ENCODE peak calls at places on chromosomes 3 and 15, in five cellular contexts. H is PC-3, C is trophoblast cell, A is HCT116, B is GM23248. D is an unnamed sample.

GRCh38 chr3:193874997-193875593 is 260.9 kb upstream of the HES1 start:
- DNase-seq in H (no peak), C (no peak), A (no peak), B (no peak), D (no peak)

GRCh38 chr3:141278196-141279073 is 46.8 kb downstream of the PXYLP1 start:
- DNase-seq in H (no peak), C (no peak), A (no peak), B (peak; percentile 45), D (no peak)

GRCh38 chr3:15063656-15064286 is 1.3 kb downstream of the MRPS25 start:
- DNase-seq in H (no peak), C (no peak), A (no peak), B (peak; percentile 11), D (no peak)

GRCh38 chr3:34882764-34883163 is 756.6 kb upstream of the ARPP21 start:
- DNase-seq in H (no peak), C (no peak), A (no peak), B (no peak), D (no peak)

GRCh38 chr3:43288366-43288765 is 2.0 kb downstream of the SNRK start:
- DNase-seq in H (peak; percentile 37), C (no peak), A (no peak), B (peak; percentile 67), D (no peak)

GRCh38 chr3:27556854-27557253 is 72.7 kb upstream of the SLC4A7 start:
- DNase-seq in H (peak; percentile 37), C (no peak), A (no peak), B (peak; percentile 85), D (no peak)

GRCh38 chr3:64133991-64134390 is 91.3 kb downstream of the PRICKLE2 start:
- DNase-seq in H (no peak), C (no peak), A (no peak), B (no peak), D (no peak)

GRCh38 chr3:179716811-179717210 is 64.0 kb downstream of the USP13 start:
- DNase-seq in H (no peak), C (no peak), A (no peak), B (peak; percentile 87), D (peak; percentile 57)

GRCh38 chr15:71080705-71081104 is 34.6 kb upstream of the THSD4 start:
- DNase-seq in H (no peak), C (no peak), A (no peak), B (peak; percentile 96), D (peak; percentile 85)

GRCh38 chr15:75348563-75349350 is 1.9 kb downstream of the NEIL1 start:
- DNase-seq in H (no peak), C (peak; percentile 7), A (no peak), B (peak; percentile 41), D (no peak)

GRCh38 chr3:33911525-33912322 is 113.3 kb downstream of the PDCD6IP start:
- DNase-seq in H (peak; percentile 59), C (peak; percentile 16), A (peak; percentile 0), B (peak; percentile 60), D (peak; percentile 68)

GRCh38 chr3:104503022-104503421 is 863.7 kb upstream of the ALCAM start:
- DNase-seq in H (no peak), C (no peak), A (no peak), B (no peak), D (no peak)

GRCh38 chr15:72534522-72534921 is 60.4 kb downstream of the ARIH1 start:
- DNase-seq in H (no peak), C (no peak), A (no peak), B (no peak), D (no peak)

GRCh38 chr3:143207338-143207961 is 87.9 kb downstream of the CHST2 start:
- DNase-seq in H (peak; percentile 44), C (no peak), A (no peak), B (peak; percentile 48), D (peak; percentile 48)

GRCh38 chr15:96237002-96237401 is 93.5 kb upstream of the NR2F2 start:
- DNase-seq in H (no peak), C (no peak), A (no peak), B (no peak), D (no peak)

GRCh38 chr15:57598346-57598745 is 6.6 kb downstream of the MYZAP start:
- DNase-seq in H (no peak), C (no peak), A (no peak), B (no peak), D (no peak)

GRCh38 chr3:122233109-122233952 is 49.9 kb downstream of the CASR start:
- DNase-seq in H (no peak), C (peak; percentile 65), A (no peak), B (no peak), D (no peak)

GRCh38 chr3:69051796-69052566 is at the start of gene TMF1:
- DNase-seq in H (peak; percentile 93), C (peak; percentile 100), A (peak; percentile 98), B (peak; percentile 100), D (peak; percentile 98)

GRCh38 chr3:36548712-36549111 is 168.4 kb downstream of the STAC start:
- DNase-seq in H (no peak), C (peak; percentile 30), A (no peak), B (no peak), D (peak; percentile 20)

GRCh38 chr3:146471012-146471411 is 1.7 kb upstream of the PLSCR2 start:
- DNase-seq in H (no peak), C (no peak), A (no peak), B (no peak), D (no peak)

GRCh38 chr3:195591852-195592251 is 8.1 kb upstream of the APOD start:
- DNase-seq in H (no peak), C (no peak), A (no peak), B (no peak), D (no peak)

GRCh38 chr3:187767266-187768032 is 22.2 kb upstream of the BCL6 start:
- DNase-seq in H (peak; percentile 83), C (no peak), A (no peak), B (peak; percentile 94), D (peak; percentile 80)

GRCh38 chr15:80953001-80953952 is 36.3 kb downstream of the MESD start:
- DNase-seq in H (no peak), C (no peak), A (no peak), B (no peak), D (no peak)

GRCh38 chr15:71344316-71344715 is 229.0 kb downstream of the THSD4 start:
- DNase-seq in H (no peak), C (no peak), A (no peak), B (no peak), D (no peak)

GRCh38 chr3:4493931-4494806 is 1.0 kb downstream of the ITPR1 start:
- DNase-seq in H (peak; percentile 37), C (no peak), A (no peak), B (peak; percentile 59), D (no peak)

GRCh38 chr3:177338697-177339219 is 141.5 kb upstream of the TBL1XR1 start:
- DNase-seq in H (no peak), C (no peak), A (no peak), B (peak; percentile 47), D (no peak)

GRCh38 chr3:61734980-61735731 is 173.8 kb downstream of the PTPRG start:
- DNase-seq in H (no peak), C (no peak), A (no peak), B (no peak), D (no peak)

GRCh38 chr3:192413461-192413860 is 313.9 kb downstream of the FGF12 start:
- DNase-seq in H (no peak), C (no peak), A (no peak), B (no peak), D (peak; percentile 1)

GRCh38 chr3:69244036-69244435 is 121.6 kb upstream of the LMOD3 start:
- DNase-seq in H (no peak), C (no peak), A (no peak), B (no peak), D (no peak)

DNA sequence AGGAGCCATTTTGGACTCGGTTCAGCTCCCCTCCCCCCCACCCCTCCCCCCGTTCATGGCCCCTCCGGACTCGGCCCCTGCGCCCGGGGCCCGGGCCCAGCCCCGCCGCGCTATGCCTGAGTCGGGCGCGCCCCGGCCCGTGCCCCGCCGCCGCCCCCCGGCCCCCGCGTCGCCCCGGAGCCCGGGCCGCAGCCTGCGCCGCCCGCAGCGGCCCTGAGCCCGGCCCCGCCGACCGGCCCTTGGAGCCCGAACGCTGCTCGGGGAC is 156 bp downstream of the ACVR2B start:
- DNase-seq in H (no peak), C (no peak), A (no peak), B (no peak), D (no peak)
- H3K4me3 ChIP-seq in H (peak overlapping the region; percentile 82), C (peak overlapping the region; percentile 86), A (peak overlapping the region; percentile 84), B (peak overlapping the region; percentile 79), D (peak overlapping the region; percentile 75)

GRCh38 chr3:172134352-172134751 is 95.0 kb downstream of the FNDC3B start:
- DNase-seq in H (no peak), C (no peak), A (no peak), B (no peak), D (no peak)
- H3K79me2 ChIP-seq in H (peaks cover 80% of the 10 kb centered on the region), C (peaks cover 1% of the 10 kb centered on the region), A (peaks cover 11% of the 10 kb centered on the region), B (peaks cover 93% of the 10 kb centered on the region), D (peaks cover 78% of the 10 kb centered on the region)

GRCh38 chr3:13688824-13689223 is 139.9 kb downstream of the FBLN2 start:
- DNase-seq in H (no peak), C (no peak), A (no peak), B (no peak), D (no peak)

GRCh38 chr3:13686332-13686731 is 137.4 kb downstream of the FBLN2 start:
- DNase-seq in H (no peak), C (no peak), A (no peak), B (no peak), D (no peak)

GRCh38 chr3:13685721-13686120 is 136.8 kb downstream of the FBLN2 start:
- DNase-seq in H (no peak), C (no peak), A (no peak), B (no peak), D (no peak)

GRCh38 chr3:13688034-13688433 is 139.1 kb downstream of the FBLN2 start:
- DNase-seq in H (no peak), C (no peak), A (no peak), B (no peak), D (no peak)

DNA sequence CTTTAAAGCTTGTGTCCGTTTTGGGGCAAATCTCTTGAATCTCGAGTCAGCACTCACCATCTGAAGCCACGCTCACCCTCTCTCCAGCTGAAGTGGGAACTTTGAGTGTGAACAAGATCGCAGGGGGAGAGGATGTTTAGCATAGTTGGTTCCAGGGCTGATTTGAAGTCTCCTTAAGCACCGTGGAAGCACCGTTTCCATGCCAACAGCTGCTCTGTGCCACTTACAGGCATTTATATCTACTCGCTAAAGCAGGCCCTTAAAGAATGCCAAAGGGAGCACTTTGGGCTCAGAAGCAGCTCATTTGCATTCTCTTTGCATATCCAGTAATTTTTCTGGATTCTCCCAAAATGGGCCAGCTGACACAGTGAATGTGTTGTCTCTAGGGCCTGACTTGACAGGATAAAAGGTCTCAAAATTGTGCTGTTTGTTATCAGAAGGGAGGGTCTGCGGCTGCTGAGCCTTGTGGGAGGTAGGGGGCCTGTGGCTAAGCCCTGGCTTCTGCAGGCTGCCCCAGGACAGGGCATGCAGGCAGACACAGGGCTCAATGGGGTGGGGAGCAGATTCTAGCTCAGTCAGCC is 138.6 kb downstream of the FBLN2 start:
- DNase-seq in H (no peak), C (no peak), A (no peak), B (no peak), D (no peak)
- H2AFZ ChIP-seq in H (no peak overlapping the region), C (no peak overlapping the region), A (no peak overlapping the region), B (no peak overlapping the region), D (no peak overlapping the region)

DNA sequence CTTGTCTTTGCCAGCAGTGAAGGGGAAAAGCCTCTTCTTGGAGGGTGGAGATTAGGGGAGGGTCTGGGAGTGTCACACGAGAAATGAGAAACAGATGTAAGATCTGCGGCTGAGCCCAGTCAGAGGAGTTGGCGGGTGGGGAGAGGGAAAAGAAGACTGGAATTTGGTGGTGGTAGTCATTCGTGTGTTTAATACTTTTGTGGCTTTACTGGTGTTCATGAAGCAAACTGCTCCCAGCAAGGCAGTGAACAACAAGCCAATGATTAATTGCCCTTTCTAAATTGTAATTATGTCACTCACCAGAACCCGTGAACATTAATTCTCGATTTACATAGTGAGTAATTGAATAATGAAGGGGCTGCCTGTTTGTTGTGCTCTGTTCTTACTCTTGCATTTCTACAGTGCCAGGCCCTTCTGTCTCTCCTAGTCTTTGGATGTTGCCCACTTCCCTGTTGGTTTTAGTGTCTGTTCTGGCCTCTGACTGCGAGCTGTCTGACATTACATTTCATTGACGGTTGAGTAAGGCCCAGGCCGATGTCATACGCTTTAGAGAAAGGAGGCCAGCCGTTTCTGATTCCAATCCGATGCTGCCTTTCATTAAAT is 78.0 kb downstream of the CHCHD6 start:
- DNase-seq in H (peak; percentile 50), C (no peak), A (no peak), B (peak; percentile 88), D (peak; percentile 60)
- H3K4me3 ChIP-seq in H (peak overlapping the region; percentile 32), C (no peak overlapping the region), A (no peak overlapping the region), B (peak overlapping the region; percentile 60), D (no peak overlapping the region)